ENCODE peak calls at places on chromosomes 13 and 19, in six cellular contexts. W is T-helper 2 cell; F is mesothelial cell of epicardium; S is stimulated activated CD4-positive, alpha-beta T cell treated with anti-CD3 and anti-CD28 coated beads, Interleukin-15, amount 100 ng/mL, for 1 hour; Z is cardiac fibroblast; C is mesendoderm. L is an unnamed sample.

GRCh38 chr19:44808463-44809371 is at the start of gene BCAM:
- DNase-seq in Z (peak; percentile 85), S (no peak), F (peak; percentile 77), W (no peak), C (peak; percentile 56), L (no peak)

GRCh38 chr13:106471957-106472543 is 63.4 kb downstream of the EFNB2 start:
- DNase-seq in Z (peak; percentile 75), C (peak; percentile 95), S (no peak), F (peak; percentile 46), W (no peak), L (no peak)

GRCh38 chr13:107238262-107238661 is 670.3 kb upstream of the ARGLU1 start:
- DNase-seq in W (no peak), Z (no peak), S (no peak), C (peak; percentile 22), F (no peak), L (no peak)

GRCh38 chr19:45047188-45047797 is 8.4 kb downstream of the CLASRP start:
- DNase-seq in Z (no peak), S (no peak), F (no peak), C (no peak), W (no peak), L (no peak)

GRCh38 chr19:3852614-3853254 is 16.1 kb downstream of the ZFR2 start:
- DNase-seq in W (no peak), Z (peak; percentile 79), C (peak; percentile 74), S (no peak), F (no peak), L (no peak)

GRCh38 chr19:43720936-43721335 is 5.1 kb downstream of the IRGC start:
- DNase-seq in Z (no peak), W (no peak), C (no peak), F (no peak), S (no peak), L (no peak)

GRCh38 chr19:16325671-16326400 is 1.2 kb downstream of the KLF2 start:
- DNase-seq in C (peak; percentile 75), Z (peak; percentile 63), W (peak; percentile 34), F (peak; percentile 70), S (peak; percentile 36), L (no peak)

GRCh38 chr13:97319088-97319487 is 97.0 kb downstream of the MBNL2 start:
- DNase-seq in F (no peak), W (no peak), Z (peak; percentile 31), S (no peak), C (no peak), L (no peak)

GRCh38 chr13:87661471-87661870 is 9.7 kb upstream of the SLITRK5 start:
- DNase-seq in S (no peak), F (no peak), C (no peak), W (no peak), Z (no peak), L (no peak)

GRCh38 chr13:69856331-69856730 is 251.3 kb upstream of the ATXN8OS start:
- DNase-seq in S (no peak), Z (no peak), C (peak; percentile 86), W (no peak), F (no peak), L (no peak)